ENCODE peak calls at places on chromosomes 5 and 9, in nine cellular contexts. M is PC-9; I is transverse colon; W is naive thymus-derived CD4-positive, alpha-beta T cell; J is A549; K is endothelial cell of umbilical vein; N is body of pancreas; B is A673; A is H1. O is an unnamed sample.
A peak's percentile ranks its signal among the peaks of the same experiment; 100 is the strongest.

GRCh38 chr9:135500071-135500524 is 384 bp upstream of the MRPS2 start:
- DNase-seq in I (no peak), B (no peak), W (no peak), K (peak; percentile 76), M (no peak), N (no peak), A (no peak), J (no peak), O (no peak)

GRCh38 chr5:14071433-14071832 is 71.7 kb upstream of the TRIO start:
- DNase-seq in J (no peak), K (no peak), A (no peak), B (no peak), I (no peak), W (no peak), M (no peak), N (no peak), O (no peak)

GRCh38 chr5:168726342-168726741 is 147.2 kb upstream of the PANK3 start:
- DNase-seq in N (no peak), M (no peak), I (no peak), A (no peak), W (no peak), B (no peak), K (no peak), J (no peak), O (no peak)

GRCh38 chr5:145465487-145466263 is 369.5 kb downstream of the PRELID2 start:
- DNase-seq in J (no peak), B (no peak), K (no peak), M (no peak), N (no peak), I (no peak), W (no peak), A (no peak), O (no peak)

GRCh38 chr5:83967417-83967816 is 246.8 kb upstream of the HAPLN1 start:
- DNase-seq in M (no peak), J (no peak), N (no peak), B (no peak), W (no peak), K (no peak), A (no peak), I (no peak), O (no peak)

GRCh38 chr5:143986567-143987242 is 174.7 kb downstream of the HMHB1 start:
- DNase-seq in A (no peak), M (no peak), W (no peak), J (no peak), B (peak; percentile 32), K (peak; percentile 16), I (no peak), N (no peak), O (no peak)

GRCh38 chr5:158175664-158176507 is 316.9 kb upstream of the CLINT1 start:
- DNase-seq in B (no peak), W (no peak), K (peak; percentile 43), I (peak; percentile 77), A (no peak), J (no peak), M (no peak), N (peak; percentile 18), O (no peak)

GRCh38 chr5:35003018-35003957 is 44.5 kb downstream of the AGXT2 start:
- DNase-seq in N (peak; percentile 47), M (peak; percentile 81), J (peak; percentile 54), K (peak; percentile 55), W (peak; percentile 71), I (peak; percentile 50), B (peak; percentile 77), A (no peak), O (peak; percentile 17)

GRCh38 chr5:124745367-124746251 is 830 bp downstream of the ZNF608 start:
- DNase-seq in K (peak; percentile 71), W (no peak), J (no peak), B (no peak), A (no peak), N (no peak), I (no peak), M (no peak), O (no peak)

GRCh38 chr5:95915999-95916686 is 45.5 kb downstream of the ELL2 start:
- DNase-seq in N (no peak), B (no peak), M (no peak), W (no peak), A (no peak), J (no peak), K (no peak), I (no peak), O (no peak)
- H3K4me1 ChIP-seq in N (peaks cover 46% of the 10 kb centered on the region), B (no peaks in the 10 kb centered on the region), M (no peaks in the 10 kb centered on the region), W (peaks cover 4% of the 10 kb centered on the region), A (no peaks in the 10 kb centered on the region), J (peaks cover 4% of the 10 kb centered on the region), K (no peaks in the 10 kb centered on the region), I (peaks cover 5% of the 10 kb centered on the region), O (no peaks in the 10 kb centered on the region)

DNA sequence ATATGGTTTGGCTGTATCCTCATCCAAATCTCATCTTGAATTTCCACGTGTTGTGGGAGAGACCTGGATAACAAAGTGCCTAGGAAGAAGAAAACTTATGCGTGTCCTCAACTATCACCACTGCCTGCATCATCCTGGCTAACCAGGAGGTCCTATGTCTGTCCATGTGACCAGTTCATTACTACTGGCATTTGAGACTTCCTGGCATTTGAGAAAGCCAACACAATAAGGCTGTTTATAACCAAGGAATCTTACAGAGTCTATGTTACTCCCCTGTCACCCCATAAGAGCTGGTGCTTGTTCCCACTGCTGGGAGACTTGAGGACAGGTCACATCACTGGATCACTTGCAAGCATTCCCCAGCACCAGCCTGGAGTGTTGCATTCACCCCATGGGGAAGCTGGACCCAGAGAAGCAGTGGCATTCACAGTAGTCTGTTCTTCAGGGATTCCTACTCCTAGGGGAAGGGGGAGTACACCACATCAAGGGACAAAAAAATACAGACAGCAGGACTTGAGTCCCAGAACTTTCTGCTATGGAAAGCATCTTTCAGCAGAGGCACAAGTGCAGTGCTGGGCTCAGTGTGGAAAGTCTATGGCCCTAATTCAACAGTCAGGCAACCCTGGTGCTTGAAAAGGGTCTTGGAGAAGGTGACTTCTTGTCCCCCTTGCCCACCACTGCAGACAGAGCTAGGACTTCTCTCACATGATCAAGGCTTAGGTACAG is 717.1 kb downstream of the SEMA5A start:
- DNase-seq in I (no peak), A (no peak), K (no peak), N (no peak), J (no peak), B (no peak), M (no peak), W (no peak), O (no peak)
- H3K27ac ChIP-seq in I (no peak overlapping the region), A (no peak overlapping the region), K (peak overlapping the region; percentile 78), N (no peak overlapping the region), J (peak overlapping the region; percentile 82), B (no peak overlapping the region), M (no peak overlapping the region), W (no peak overlapping the region), O (peak overlapping the region; percentile 12)

GRCh38 chr5:50965621-50966362 is 299.4 kb downstream of the PARP8 start:
- DNase-seq in M (no peak), K (no peak), W (no peak), N (no peak), A (no peak), B (no peak), J (no peak), I (no peak), O (no peak)

GRCh38 chr5:50968296-50969206 is 302.1 kb downstream of the PARP8 start:
- DNase-seq in M (no peak), I (no peak), N (no peak), B (peak; percentile 15), W (no peak), K (no peak), A (no peak), J (no peak), O (no peak)

GRCh38 chr5:50966986-50967385 is 300.5 kb downstream of the PARP8 start:
- DNase-seq in K (no peak), N (no peak), B (no peak), J (no peak), I (no peak), A (no peak), W (no peak), M (no peak), O (no peak)

GRCh38 chr5:50967388-50968039 is 301.1 kb downstream of the PARP8 start:
- DNase-seq in N (peak; percentile 30), M (no peak), J (no peak), B (peak; percentile 48), K (no peak), A (no peak), W (no peak), I (no peak), O (peak; percentile 58)

DNA sequence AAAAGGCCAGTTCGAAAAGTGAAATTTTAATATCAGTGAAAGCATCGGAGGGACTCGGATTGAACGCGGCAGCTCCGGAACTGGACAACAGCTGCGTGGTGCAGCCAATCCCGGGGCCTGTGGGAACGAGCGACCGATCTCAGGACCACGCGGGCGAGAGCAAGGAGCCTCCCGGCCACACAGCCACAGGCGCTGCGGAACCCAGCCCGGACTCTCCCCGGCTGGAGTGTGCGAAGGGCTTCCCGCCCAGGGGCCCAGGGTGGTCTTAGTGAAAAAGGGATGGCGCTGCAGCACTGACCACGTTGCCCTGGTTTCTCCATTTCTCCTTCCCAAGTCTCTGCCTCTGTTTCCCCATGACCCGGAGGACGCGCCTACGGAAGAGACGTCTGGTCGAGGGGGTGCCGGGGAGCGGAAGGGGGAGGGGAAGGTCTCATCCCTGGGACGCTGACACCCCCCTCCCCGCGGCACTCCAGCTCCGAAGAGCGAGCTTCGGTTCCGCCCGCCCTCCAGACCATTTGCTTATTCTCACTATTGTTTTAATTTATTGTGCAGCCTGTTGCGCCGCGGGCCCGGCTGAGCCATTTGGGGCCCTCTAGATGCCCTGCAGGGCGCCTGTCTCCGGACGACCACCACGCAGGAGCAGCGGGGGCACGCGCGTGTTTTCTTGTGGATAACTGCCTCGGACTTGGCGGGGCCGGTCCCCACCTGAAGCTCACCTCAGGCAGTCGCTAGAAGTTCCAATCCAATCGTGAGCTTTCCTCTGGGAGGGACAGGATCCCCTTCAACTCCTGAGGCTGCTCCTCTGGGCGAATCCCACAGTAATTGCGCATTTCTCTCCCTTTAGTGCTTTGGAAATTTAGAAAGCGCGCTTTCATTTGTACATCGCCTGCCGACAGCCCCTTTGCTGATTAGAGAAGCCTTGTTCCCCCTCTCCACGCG is 303.0 kb downstream of the PARP8 start:
- DNase-seq in B (peak; percentile 28), J (no peak), M (no peak), W (no peak), A (no peak), K (no peak), I (no peak), N (peak; percentile 21), O (no peak)
- H3K4me1 ChIP-seq in B (no peaks in the 10 kb centered on the region), J (no peaks in the 10 kb centered on the region), M (no peaks in the 10 kb centered on the region), W (peaks cover 12% of the 10 kb centered on the region), A (peaks cover 20% of the 10 kb centered on the region), K (no peaks in the 10 kb centered on the region), I (peaks cover 29% of the 10 kb centered on the region), N (peaks cover 40% of the 10 kb centered on the region), O (peaks cover 43% of the 10 kb centered on the region)

GRCh38 chr9:86818636-86819035 is 128.7 kb downstream of the GAS1 start:
- DNase-seq in J (no peak), A (no peak), K (no peak), I (no peak), M (no peak), N (no peak), B (no peak), W (no peak), O (no peak)

GRCh38 chr9:86822006-86822405 is 125.3 kb downstream of the GAS1 start:
- DNase-seq in W (no peak), N (no peak), K (no peak), B (no peak), M (no peak), I (no peak), J (no peak), A (no peak), O (no peak)

GRCh38 chr9:86821011-86821845 is 126.1 kb downstream of the GAS1 start:
- DNase-seq in W (no peak), M (no peak), B (no peak), I (no peak), A (no peak), K (no peak), J (no peak), N (no peak), O (no peak)

GRCh38 chr9:86827893-86828292 is 119.4 kb downstream of the GAS1 start:
- DNase-seq in B (no peak), W (no peak), I (no peak), M (no peak), A (no peak), K (no peak), J (no peak), N (no peak), O (no peak)

GRCh38 chr9:86822414-86822813 is 124.9 kb downstream of the GAS1 start:
- DNase-seq in W (no peak), B (no peak), N (no peak), A (no peak), M (no peak), I (no peak), J (no peak), K (no peak), O (no peak)
- H3K27ac ChIP-seq in W (no peak overlapping the region), B (no peak overlapping the region), N (no peak overlapping the region), A (no peak overlapping the region), M (no peak overlapping the region), I (no peak overlapping the region), J (no peak overlapping the region), K (no peak overlapping the region), O (no peak overlapping the region)